ENCODE peak calls at places on chromosome 11, in ten cellular contexts. One of them, this sample, is unnamed.

GRCh38 chr11:93659216-93659615 is 2.3 kb upstream of the CEP295 start:
- DNase-seq in amniotic stem cell: no peak
- DNase-seq in RPMI8226: no peak
- DNase-seq in effector memory CD8-positive, alpha-beta T cell: no peak
- DNase-seq in HFFc6: no peak
- DNase-seq in mesothelial cell of epicardium: no peak
- DNase-seq in C1 segment of cervical spinal cord: no peak
- DNase-seq in OCI-LY7: no peak
- DNase-seq in kidney glomerular epithelial cell: no peak
- DNase-seq in OCI-M1: no peak
- DNase-seq in this sample: no peak

GRCh38 chr11:134347441-134347840 is 15.7 kb downstream of the GLB1L2 start:
- DNase-seq in amniotic stem cell: no peak
- DNase-seq in RPMI8226: no peak
- DNase-seq in effector memory CD8-positive, alpha-beta T cell: no peak
- DNase-seq in HFFc6: no peak
- DNase-seq in mesothelial cell of epicardium: peak; percentile 21
- DNase-seq in C1 segment of cervical spinal cord: no peak
- DNase-seq in OCI-LY7: no peak
- DNase-seq in kidney glomerular epithelial cell: no peak
- DNase-seq in OCI-M1: no peak
- DNase-seq in this sample: no peak

GRCh38 chr11:117520966-117521365 is 193.3 kb downstream of the CEP164 start:
- DNase-seq in amniotic stem cell: no peak
- DNase-seq in RPMI8226: no peak
- DNase-seq in effector memory CD8-positive, alpha-beta T cell: no peak
- DNase-seq in HFFc6: no peak
- DNase-seq in mesothelial cell of epicardium: no peak
- DNase-seq in C1 segment of cervical spinal cord: no peak
- DNase-seq in OCI-LY7: no peak
- DNase-seq in kidney glomerular epithelial cell: no peak
- DNase-seq in OCI-M1: no peak
- DNase-seq in this sample: no peak

GRCh38 chr11:79431535-79431934 is 9.3 kb downstream of the TENM4 start:
- DNase-seq in amniotic stem cell: no peak
- DNase-seq in RPMI8226: no peak
- DNase-seq in effector memory CD8-positive, alpha-beta T cell: no peak
- DNase-seq in HFFc6: peak; percentile 92
- DNase-seq in mesothelial cell of epicardium: no peak
- DNase-seq in C1 segment of cervical spinal cord: no peak
- DNase-seq in OCI-LY7: no peak
- DNase-seq in kidney glomerular epithelial cell: peak; percentile 75
- DNase-seq in OCI-M1: no peak
- DNase-seq in this sample: no peak

GRCh38 chr11:130323452-130324448 is 9.0 kb upstream of the ZBTB44 start:
- DNase-seq in amniotic stem cell: no peak
- DNase-seq in RPMI8226: no peak
- DNase-seq in effector memory CD8-positive, alpha-beta T cell: no peak
- DNase-seq in HFFc6: no peak
- DNase-seq in mesothelial cell of epicardium: no peak
- DNase-seq in C1 segment of cervical spinal cord: no peak
- DNase-seq in OCI-LY7: no peak
- DNase-seq in kidney glomerular epithelial cell: no peak
- DNase-seq in OCI-M1: no peak
- DNase-seq in this sample: no peak

GRCh38 chr11:63918576-63919171 is 1.7 kb upstream of the RCOR2 start:
- DNase-seq in amniotic stem cell: no peak
- DNase-seq in RPMI8226: no peak
- DNase-seq in effector memory CD8-positive, alpha-beta T cell: no peak
- DNase-seq in HFFc6: no peak
- DNase-seq in mesothelial cell of epicardium: no peak
- DNase-seq in C1 segment of cervical spinal cord: peak; percentile 47
- DNase-seq in OCI-LY7: no peak
- DNase-seq in kidney glomerular epithelial cell: no peak
- DNase-seq in OCI-M1: peak; percentile 28
- DNase-seq in this sample: no peak

GRCh38 chr11:70110538-70111055 is 32.5 kb downstream of the ANO1 start:
- DNase-seq in amniotic stem cell: no peak
- DNase-seq in RPMI8226: no peak
- DNase-seq in effector memory CD8-positive, alpha-beta T cell: no peak
- DNase-seq in HFFc6: no peak
- DNase-seq in mesothelial cell of epicardium: no peak
- DNase-seq in C1 segment of cervical spinal cord: no peak
- DNase-seq in OCI-LY7: no peak
- DNase-seq in kidney glomerular epithelial cell: no peak
- DNase-seq in OCI-M1: no peak
- DNase-seq in this sample: no peak

GRCh38 chr11:31106963-31107576 is 262.5 kb downstream of the DCDC1 start:
- DNase-seq in amniotic stem cell: no peak
- DNase-seq in RPMI8226: peak; percentile 60
- DNase-seq in effector memory CD8-positive, alpha-beta T cell: no peak
- DNase-seq in HFFc6: no peak
- DNase-seq in mesothelial cell of epicardium: peak; percentile 72
- DNase-seq in C1 segment of cervical spinal cord: peak; percentile 16
- DNase-seq in OCI-LY7: peak; percentile 37
- DNase-seq in kidney glomerular epithelial cell: peak; percentile 31
- DNase-seq in OCI-M1: peak; percentile 91
- DNase-seq in this sample: no peak

GRCh38 chr11:73001615-73002014 is 140.5 kb downstream of the FCHSD2 start:
- DNase-seq in amniotic stem cell: no peak
- DNase-seq in RPMI8226: no peak
- DNase-seq in effector memory CD8-positive, alpha-beta T cell: no peak
- DNase-seq in HFFc6: no peak
- DNase-seq in mesothelial cell of epicardium: no peak
- DNase-seq in C1 segment of cervical spinal cord: no peak
- DNase-seq in OCI-LY7: no peak
- DNase-seq in kidney glomerular epithelial cell: peak; percentile 18
- DNase-seq in OCI-M1: no peak
- DNase-seq in this sample: no peak

GRCh38 chr11:44979536-44980399 is 29.1 kb upstream of the TP53I11 start:
- DNase-seq in amniotic stem cell: no peak
- DNase-seq in RPMI8226: peak; percentile 79
- DNase-seq in effector memory CD8-positive, alpha-beta T cell: no peak
- DNase-seq in HFFc6: no peak
- DNase-seq in mesothelial cell of epicardium: no peak
- DNase-seq in C1 segment of cervical spinal cord: no peak
- DNase-seq in OCI-LY7: no peak
- DNase-seq in kidney glomerular epithelial cell: no peak
- DNase-seq in OCI-M1: no peak
- DNase-seq in this sample: no peak

GRCh38 chr11:47469411-47470179 is 20.7 kb upstream of the RAPSN start:
- DNase-seq in amniotic stem cell: no peak
- DNase-seq in RPMI8226: no peak
- DNase-seq in effector memory CD8-positive, alpha-beta T cell: no peak
- DNase-seq in HFFc6: no peak
- DNase-seq in mesothelial cell of epicardium: no peak
- DNase-seq in C1 segment of cervical spinal cord: no peak
- DNase-seq in OCI-LY7: no peak
- DNase-seq in kidney glomerular epithelial cell: no peak
- DNase-seq in OCI-M1: no peak
- DNase-seq in this sample: no peak

GRCh38 chr11:35549787-35550186 is 24.4 kb upstream of the PAMR1 start:
- DNase-seq in amniotic stem cell: peak; percentile 86
- DNase-seq in RPMI8226: no peak
- DNase-seq in effector memory CD8-positive, alpha-beta T cell: no peak
- DNase-seq in HFFc6: peak; percentile 97
- DNase-seq in mesothelial cell of epicardium: no peak
- DNase-seq in C1 segment of cervical spinal cord: no peak
- DNase-seq in OCI-LY7: no peak
- DNase-seq in kidney glomerular epithelial cell: peak; percentile 65
- DNase-seq in OCI-M1: no peak
- DNase-seq in this sample: no peak

GRCh38 chr11:128941573-128942271 is 949 bp downstream of the TP53AIP1 start:
- DNase-seq in amniotic stem cell: no peak
- DNase-seq in RPMI8226: no peak
- DNase-seq in effector memory CD8-positive, alpha-beta T cell: no peak
- DNase-seq in HFFc6: no peak
- DNase-seq in mesothelial cell of epicardium: no peak
- DNase-seq in C1 segment of cervical spinal cord: no peak
- DNase-seq in OCI-LY7: no peak
- DNase-seq in kidney glomerular epithelial cell: no peak
- DNase-seq in OCI-M1: no peak
- DNase-seq in this sample: no peak

GRCh38 chr11:61814958-61815789 is 1.6 kb downstream of the FADS1 start:
- DNase-seq in amniotic stem cell: peak; percentile 65
- DNase-seq in RPMI8226: peak; percentile 91
- DNase-seq in effector memory CD8-positive, alpha-beta T cell: peak; percentile 34
- DNase-seq in HFFc6: peak; percentile 94
- DNase-seq in mesothelial cell of epicardium: peak; percentile 86
- DNase-seq in C1 segment of cervical spinal cord: peak; percentile 96
- DNase-seq in OCI-LY7: no peak
- DNase-seq in kidney glomerular epithelial cell: peak; percentile 89
- DNase-seq in OCI-M1: peak; percentile 86
- DNase-seq in this sample: peak; percentile 79

GRCh38 chr11:108698844-108699642 is 34.2 kb downstream of the DDX10 start:
- DNase-seq in amniotic stem cell: no peak
- DNase-seq in RPMI8226: no peak
- DNase-seq in effector memory CD8-positive, alpha-beta T cell: no peak
- DNase-seq in HFFc6: no peak
- DNase-seq in mesothelial cell of epicardium: no peak
- DNase-seq in C1 segment of cervical spinal cord: no peak
- DNase-seq in OCI-LY7: no peak
- DNase-seq in kidney glomerular epithelial cell: no peak
- DNase-seq in OCI-M1: no peak
- DNase-seq in this sample: no peak

GRCh38 chr11:2779499-2779980 is 79.7 kb upstream of the KCNQ1OT1 start:
- DNase-seq in amniotic stem cell: no peak
- DNase-seq in RPMI8226: no peak
- DNase-seq in effector memory CD8-positive, alpha-beta T cell: no peak
- DNase-seq in HFFc6: no peak
- DNase-seq in mesothelial cell of epicardium: peak; percentile 21
- DNase-seq in C1 segment of cervical spinal cord: no peak
- DNase-seq in OCI-LY7: no peak
- DNase-seq in kidney glomerular epithelial cell: no peak
- DNase-seq in OCI-M1: no peak
- DNase-seq in this sample: no peak

GRCh38 chr11:123000721-123001120 is 19.1 kb upstream of the BSX start:
- DNase-seq in amniotic stem cell: no peak
- DNase-seq in RPMI8226: no peak
- DNase-seq in effector memory CD8-positive, alpha-beta T cell: no peak
- DNase-seq in HFFc6: no peak
- DNase-seq in mesothelial cell of epicardium: no peak
- DNase-seq in C1 segment of cervical spinal cord: no peak
- DNase-seq in OCI-LY7: no peak
- DNase-seq in kidney glomerular epithelial cell: no peak
- DNase-seq in OCI-M1: no peak
- DNase-seq in this sample: no peak

GRCh38 chr11:120710354-120711187 is 199.0 kb downstream of the GRIK4 start:
- DNase-seq in amniotic stem cell: peak; percentile 6
- DNase-seq in RPMI8226: no peak
- DNase-seq in effector memory CD8-positive, alpha-beta T cell: no peak
- DNase-seq in HFFc6: peak; percentile 84
- DNase-seq in mesothelial cell of epicardium: peak; percentile 47
- DNase-seq in C1 segment of cervical spinal cord: peak; percentile 22
- DNase-seq in OCI-LY7: no peak
- DNase-seq in kidney glomerular epithelial cell: peak; percentile 78
- DNase-seq in OCI-M1: no peak
- DNase-seq in this sample: no peak

GRCh38 chr11:62805991-62806441 is 776 bp upstream of the NXF1 start:
- DNase-seq in amniotic stem cell: no peak
- DNase-seq in RPMI8226: peak; percentile 60
- DNase-seq in effector memory CD8-positive, alpha-beta T cell: peak; percentile 11
- DNase-seq in HFFc6: no peak
- DNase-seq in mesothelial cell of epicardium: no peak
- DNase-seq in C1 segment of cervical spinal cord: no peak
- DNase-seq in OCI-LY7: peak; percentile 52
- DNase-seq in kidney glomerular epithelial cell: no peak
- DNase-seq in OCI-M1: peak; percentile 71
- DNase-seq in this sample: no peak

GRCh38 chr11:109971184-109971523 is 122.0 kb upstream of the ZC3H12C start:
- DNase-seq in amniotic stem cell: no peak
- DNase-seq in RPMI8226: peak; percentile 85
- DNase-seq in effector memory CD8-positive, alpha-beta T cell: no peak
- DNase-seq in HFFc6: peak; percentile 29
- DNase-seq in mesothelial cell of epicardium: no peak
- DNase-seq in C1 segment of cervical spinal cord: no peak
- DNase-seq in OCI-LY7: peak; percentile 27
- DNase-seq in kidney glomerular epithelial cell: no peak
- DNase-seq in OCI-M1: no peak
- DNase-seq in this sample: no peak

GRCh38 chr11:121109916-121110656 is 9.0 kb downstream of the TECTA start:
- DNase-seq in amniotic stem cell: no peak
- DNase-seq in RPMI8226: no peak
- DNase-seq in effector memory CD8-positive, alpha-beta T cell: no peak
- DNase-seq in HFFc6: no peak
- DNase-seq in mesothelial cell of epicardium: no peak
- DNase-seq in C1 segment of cervical spinal cord: no peak
- DNase-seq in OCI-LY7: no peak
- DNase-seq in kidney glomerular epithelial cell: no peak
- DNase-seq in OCI-M1: no peak
- DNase-seq in this sample: no peak

GRCh38 chr11:118628432-118628831 is 21.0 kb downstream of the PHLDB1 start:
- DNase-seq in amniotic stem cell: no peak
- DNase-seq in RPMI8226: no peak
- DNase-seq in effector memory CD8-positive, alpha-beta T cell: no peak
- DNase-seq in HFFc6: no peak
- DNase-seq in mesothelial cell of epicardium: no peak
- DNase-seq in C1 segment of cervical spinal cord: no peak
- DNase-seq in OCI-LY7: no peak
- DNase-seq in kidney glomerular epithelial cell: no peak
- DNase-seq in OCI-M1: no peak
- DNase-seq in this sample: no peak

GRCh38 chr11:94537051-94537600 is 6.6 kb upstream of the FUT4 start:
- DNase-seq in amniotic stem cell: no peak
- DNase-seq in RPMI8226: no peak
- DNase-seq in effector memory CD8-positive, alpha-beta T cell: no peak
- DNase-seq in HFFc6: peak; percentile 27
- DNase-seq in mesothelial cell of epicardium: no peak
- DNase-seq in C1 segment of cervical spinal cord: no peak
- DNase-seq in OCI-LY7: no peak
- DNase-seq in kidney glomerular epithelial cell: peak; percentile 20
- DNase-seq in OCI-M1: no peak
- DNase-seq in this sample: no peak

GRCh38 chr11:128469220-128469619 is 118.1 kb downstream of the ETS1 start:
- DNase-seq in amniotic stem cell: no peak
- DNase-seq in RPMI8226: peak; percentile 87
- DNase-seq in effector memory CD8-positive, alpha-beta T cell: no peak
- DNase-seq in HFFc6: no peak
- DNase-seq in mesothelial cell of epicardium: no peak
- DNase-seq in C1 segment of cervical spinal cord: no peak
- DNase-seq in OCI-LY7: peak; percentile 97
- DNase-seq in kidney glomerular epithelial cell: no peak
- DNase-seq in OCI-M1: no peak
- DNase-seq in this sample: no peak

GRCh38 chr11:57567210-57567511 is 311 bp downstream of the UBE2L6 start:
- DNase-seq in amniotic stem cell: no peak
- DNase-seq in RPMI8226: peak; percentile 59
- DNase-seq in effector memory CD8-positive, alpha-beta T cell: no peak
- DNase-seq in HFFc6: no peak
- DNase-seq in mesothelial cell of epicardium: no peak
- DNase-seq in C1 segment of cervical spinal cord: no peak
- DNase-seq in OCI-LY7: peak; percentile 29
- DNase-seq in kidney glomerular epithelial cell: no peak
- DNase-seq in OCI-M1: peak; percentile 69
- DNase-seq in this sample: no peak

GRCh38 chr11:32068134-32068533 is 22.7 kb upstream of the RCN1 start:
- DNase-seq in amniotic stem cell: no peak
- DNase-seq in RPMI8226: no peak
- DNase-seq in effector memory CD8-positive, alpha-beta T cell: no peak
- DNase-seq in HFFc6: peak; percentile 52
- DNase-seq in mesothelial cell of epicardium: no peak
- DNase-seq in C1 segment of cervical spinal cord: no peak
- DNase-seq in OCI-LY7: no peak
- DNase-seq in kidney glomerular epithelial cell: no peak
- DNase-seq in OCI-M1: peak; percentile 36
- DNase-seq in this sample: no peak

GRCh38 chr11:94120946-94121345 is 7.7 kb upstream of the PANX1 start:
- DNase-seq in amniotic stem cell: peak; percentile 17
- DNase-seq in RPMI8226: no peak
- DNase-seq in effector memory CD8-positive, alpha-beta T cell: no peak
- DNase-seq in HFFc6: peak; percentile 52
- DNase-seq in mesothelial cell of epicardium: no peak
- DNase-seq in C1 segment of cervical spinal cord: no peak
- DNase-seq in OCI-LY7: no peak
- DNase-seq in kidney glomerular epithelial cell: no peak
- DNase-seq in OCI-M1: no peak
- DNase-seq in this sample: no peak

GRCh38 chr11:64999478-64999877 is 2.7 kb upstream of the BATF2 start:
- DNase-seq in amniotic stem cell: no peak
- DNase-seq in RPMI8226: no peak
- DNase-seq in effector memory CD8-positive, alpha-beta T cell: no peak
- DNase-seq in HFFc6: no peak
- DNase-seq in mesothelial cell of epicardium: no peak
- DNase-seq in C1 segment of cervical spinal cord: no peak
- DNase-seq in OCI-LY7: no peak
- DNase-seq in kidney glomerular epithelial cell: no peak
- DNase-seq in OCI-M1: no peak
- DNase-seq in this sample: no peak